ENCODE peak calls at places on chromosomes 16 and 17, in eight cellular contexts. F is B cell; H is tibial artery; E is CD4-positive, alpha-beta T cell; M is GM13976; V is cardiac muscle cell; Z is stomach; G is lower leg skin. Y is an unnamed sample.

GRCh38 chr17:37405955-37406634 is 541 bp downstream of the ACACA start:
- DNase-seq in V (peak; percentile 6), E (no peak), Z (no peak), M (peak; percentile 23), F (no peak), H (no peak), G (no peak), Y (no peak)

GRCh38 chr17:82424001-82424862 is 5.8 kb upstream of the OGFOD3 start:
- DNase-seq in M (peak; percentile 73), G (no peak), Z (peak; percentile 45), F (no peak), E (peak; percentile 54), H (no peak), V (peak; percentile 60), Y (peak; percentile 33)

GRCh38 chr16:57801098-57801855 is 1.0 kb downstream of the KIFC3 start:
- DNase-seq in Z (no peak), G (no peak), V (peak; percentile 65), F (no peak), H (no peak), M (no peak), E (no peak), Y (no peak)

GRCh38 chr16:88309905-88310259 is 72.9 kb upstream of the ZNF469 start:
- DNase-seq in E (no peak), G (no peak), F (peak; percentile 44), Z (no peak), V (no peak), M (no peak), H (no peak), Y (no peak)

GRCh38 chr16:583470-583814 is 6.4 kb upstream of the RAB40C start:
- DNase-seq in Z (no peak), E (no peak), H (no peak), V (no peak), M (no peak), G (no peak), F (no peak), Y (no peak)

GRCh38 chr16:75052481-75053211 is 53.8 kb downstream of the ZNRF1 start:
- DNase-seq in M (no peak), F (no peak), Z (no peak), G (peak; percentile 46), E (no peak), V (no peak), H (no peak), Y (no peak)

GRCh38 chr17:39002991-39003715 is 36.0 kb upstream of the FBXO47 start:
- DNase-seq in V (peak; percentile 90), E (peak; percentile 35), F (no peak), H (peak; percentile 92), G (peak; percentile 95), M (no peak), Z (peak; percentile 42), Y (no peak)

GRCh38 chr16:4285167-4285566 is 12.3 kb upstream of the TFAP4 start:
- DNase-seq in H (no peak), F (no peak), E (no peak), M (no peak), G (no peak), V (no peak), Z (no peak), Y (no peak)

GRCh38 chr17:78979780-78980623 is at the start of gene LGALS3BP:
- DNase-seq in H (no peak), V (peak; percentile 95), F (no peak), Z (peak; percentile 77), M (peak; percentile 51), E (peak; percentile 15), G (no peak), Y (no peak)

GRCh38 chr17:61149862-61150362 is 249.7 kb upstream of the TBX2 start:
- DNase-seq in G (no peak), V (no peak), E (no peak), Z (no peak), M (no peak), H (no peak), F (no peak), Y (no peak)

GRCh38 chr17:27573971-27574525 is 56.9 kb upstream of the LGALS9 start:
- DNase-seq in G (no peak), V (peak; percentile 71), F (no peak), E (no peak), H (no peak), Z (no peak), M (no peak), Y (no peak)

GRCh38 chr16:50273888-50274770 is 7.8 kb downstream of the ADCY7 start:
- DNase-seq in H (no peak), M (peak; percentile 89), F (peak; percentile 89), Z (no peak), V (no peak), E (peak; percentile 58), G (no peak), Y (no peak)

GRCh38 chr16:76456016-76456415 is 178.8 kb downstream of the CNTNAP4 start:
- DNase-seq in H (no peak), V (no peak), M (no peak), E (no peak), Z (no peak), G (no peak), F (no peak), Y (no peak)
- TF ChIP-seq CTCF in H (no peak), V (no peak), M (no peak), E (no peak), Z (no peak), G (no peak), F (no peak), Y (no peak)

GRCh38 chr16:30051518-30051917 is 14.0 kb upstream of the ALDOA start:
- DNase-seq in H (no peak), M (no peak), G (no peak), V (peak; percentile 60), F (no peak), Z (no peak), E (no peak), Y (no peak)

GRCh38 chr16:30053376-30054015 is 12.1 kb upstream of the ALDOA start:
- DNase-seq in F (no peak), G (no peak), V (peak; percentile 77), Z (no peak), H (no peak), E (no peak), M (no peak), Y (no peak)

GRCh38 chr16:30052671-30053372 is 12.7 kb upstream of the ALDOA start:
- DNase-seq in E (peak; percentile 84), Z (peak; percentile 95), V (peak; percentile 95), M (peak; percentile 98), H (peak; percentile 84), G (peak; percentile 98), F (peak; percentile 92), Y (peak; percentile 94)

GRCh38 chr16:30054451-30054850 is 11.1 kb upstream of the ALDOA start:
- DNase-seq in F (no peak), M (no peak), V (no peak), G (no peak), E (no peak), Z (no peak), H (no peak), Y (no peak)

GRCh38 chr16:30054959-30055553 is 10.5 kb upstream of the ALDOA start:
- DNase-seq in F (no peak), M (peak; percentile 75), Z (peak; percentile 77), G (no peak), H (no peak), E (peak; percentile 46), V (no peak), Y (peak; percentile 76)
- TF ChIP-seq CTCF in F (peak; percentile 48), M (peak; percentile 83), Z (peak; percentile 27), G (no peak), H (no peak), E (peak; percentile 55), V (peak; percentile 63), Y (peak; percentile 62)

GRCh38 chr16:12276631-12277030 is 300.1 kb downstream of the SNX29 start:
- DNase-seq in Z (no peak), G (no peak), M (no peak), F (no peak), V (no peak), E (no peak), H (no peak), Y (no peak)

GRCh38 chr16:12267491-12267890 is 291.0 kb downstream of the SNX29 start:
- DNase-seq in F (no peak), V (peak; percentile 48), M (no peak), Z (no peak), H (no peak), E (no peak), G (no peak), Y (no peak)

GRCh38 chr16:12268602-12269001 is 292.1 kb downstream of the SNX29 start:
- DNase-seq in G (no peak), F (no peak), H (no peak), E (no peak), Z (no peak), M (no peak), V (peak; percentile 15), Y (no peak)

GRCh38 chr16:12272264-12272663 is 295.7 kb downstream of the SNX29 start:
- DNase-seq in G (no peak), Z (no peak), M (no peak), H (no peak), F (no peak), E (no peak), V (no peak), Y (no peak)

DNA sequence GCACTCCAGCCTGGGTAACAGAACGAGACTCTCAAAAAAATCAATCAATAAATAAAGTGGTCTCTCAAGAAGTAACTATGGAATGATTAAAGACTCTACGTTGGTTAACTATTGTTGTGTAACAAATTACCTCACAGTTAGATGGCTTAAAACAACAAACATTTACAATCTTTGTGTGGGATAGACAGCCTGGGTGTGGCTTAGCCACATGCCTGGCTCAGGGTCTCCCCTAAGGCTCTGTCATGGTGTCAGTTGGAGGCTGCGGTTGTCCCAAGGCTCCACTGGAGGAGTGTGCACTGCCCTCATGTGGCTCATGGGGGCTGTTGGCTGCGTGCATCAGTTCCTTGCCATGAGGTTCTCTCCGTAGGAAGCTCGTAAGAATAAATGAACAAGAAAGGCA is 294.5 kb downstream of the SNX29 start:
- DNase-seq in E (no peak), M (no peak), Z (no peak), F (no peak), V (peak; percentile 17), H (no peak), G (no peak), Y (peak; percentile 37)
- TF ChIP-seq CTCF in E (no peak), M (no peak), Z (no peak), F (no peak), V (peak; percentile 35), H (no peak), G (no peak), Y (peak; percentile 12)

GRCh38 chr17:46977348-46977747 is 1.7 kb downstream of the RPRML start:
- DNase-seq in H (no peak), Z (peak; percentile 39), V (peak; percentile 32), F (no peak), E (no peak), M (no peak), G (no peak), Y (peak; percentile 74)
- TF ChIP-seq CTCF in H (no peak), Z (peak; percentile 13), V (peak; percentile 32), F (no peak), E (no peak), M (no peak), G (no peak), Y (no peak)

GRCh38 chr17:8806206-8807069 is 7.3 kb upstream of the MFSD6L start:
- DNase-seq in H (no peak), F (peak; percentile 49), V (no peak), G (peak; percentile 59), Z (no peak), M (no peak), E (no peak), Y (no peak)
- TF ChIP-seq CTCF in H (no peak), F (no peak), V (no peak), G (no peak), Z (no peak), M (no peak), E (no peak), Y (no peak)